ENCODE peak calls at places on chromosomes 7 and 10, in six cellular contexts. N, X, V, F, O and Y are unnamed samples.

GRCh38 chr7:150446288-150446938 is 4.0 kb upstream of the GIMAP8 start:
- DNase-seq in N (no peak), X (no peak), V (no peak), F (peak; percentile 8), O (no peak), Y (no peak)

GRCh38 chr7:16668049-16668858 is 22.3 kb downstream of the BZW2 start:
- DNase-seq in N (peak; percentile 84), X (no peak), V (peak; percentile 91), F (peak; percentile 100), O (no peak), Y (no peak)

GRCh38 chr10:92005978-92006377 is 82.4 kb downstream of the BTAF1 start:
- DNase-seq in N (no peak), X (no peak), V (no peak), F (no peak), O (no peak), Y (no peak)

GRCh38 chr7:47518827-47519226 is 63.1 kb downstream of the TNS3 start:
- DNase-seq in N (peak; percentile 82), X (no peak), V (peak; percentile 67), F (peak; percentile 86), O (no peak), Y (no peak)

GRCh38 chr7:107995184-107996071 is 7.5 kb downstream of the LAMB1 start:
- DNase-seq in N (no peak), X (peak; percentile 57), V (peak; percentile 56), F (peak; percentile 91), O (peak; percentile 71), Y (no peak)

GRCh38 chr7:332646-333398 is 42.9 kb downstream of the FOXL3 start:
- DNase-seq in N (peak; percentile 77), X (peak; percentile 88), V (peak; percentile 92), F (no peak), O (peak; percentile 72), Y (peak; percentile 50)

GRCh38 chr10:3090914-3091313 is 23.6 kb downstream of the PFKP start:
- DNase-seq in N (peak; percentile 84), X (peak; percentile 83), V (peak; percentile 66), F (peak; percentile 75), O (no peak), Y (peak; percentile 9)

GRCh38 chr10:96587255-96588059 is 645 bp upstream of the TM9SF3 start:
- DNase-seq in N (peak; percentile 83), X (no peak), V (no peak), F (peak; percentile 81), O (no peak), Y (no peak)

GRCh38 chr10:89440262-89440661 is 25.9 kb downstream of the IFIT5 start:
- DNase-seq in N (peak; percentile 13), X (no peak), V (no peak), F (no peak), O (no peak), Y (no peak)

GRCh38 chr10:89438525-89438924 is 24.2 kb downstream of the IFIT5 start:
- DNase-seq in N (no peak), X (no peak), V (no peak), F (no peak), O (no peak), Y (no peak)

GRCh38 chr10:89442347-89442746 is 28.0 kb downstream of the IFIT5 start:
- DNase-seq in N (no peak), X (no peak), V (no peak), F (no peak), O (no peak), Y (no peak)
- H3K27ac ChIP-seq in N (no peak overlapping the region), X (no peak overlapping the region), V (no peak overlapping the region), F (no peak overlapping the region), O (no peak overlapping the region), Y (no peak overlapping the region)

GRCh38 chr7:130912086-130912909 is 178.3 kb upstream of the KLF14 start:
- DNase-seq in N (no peak), X (no peak), V (no peak), F (peak; percentile 89), O (no peak), Y (no peak)

GRCh38 chr7:130914589-130915294 is 180.7 kb upstream of the KLF14 start:
- DNase-seq in N (no peak), X (no peak), V (no peak), F (no peak), O (no peak), Y (no peak)

GRCh38 chr7:130910949-130911944 is 177.2 kb upstream of the KLF14 start:
- DNase-seq in N (no peak), X (no peak), V (no peak), F (peak; percentile 73), O (no peak), Y (no peak)

GRCh38 chr7:130913721-130914588 is 179.9 kb upstream of the KLF14 start:
- DNase-seq in N (no peak), X (no peak), V (no peak), F (no peak), O (no peak), Y (no peak)

DNA sequence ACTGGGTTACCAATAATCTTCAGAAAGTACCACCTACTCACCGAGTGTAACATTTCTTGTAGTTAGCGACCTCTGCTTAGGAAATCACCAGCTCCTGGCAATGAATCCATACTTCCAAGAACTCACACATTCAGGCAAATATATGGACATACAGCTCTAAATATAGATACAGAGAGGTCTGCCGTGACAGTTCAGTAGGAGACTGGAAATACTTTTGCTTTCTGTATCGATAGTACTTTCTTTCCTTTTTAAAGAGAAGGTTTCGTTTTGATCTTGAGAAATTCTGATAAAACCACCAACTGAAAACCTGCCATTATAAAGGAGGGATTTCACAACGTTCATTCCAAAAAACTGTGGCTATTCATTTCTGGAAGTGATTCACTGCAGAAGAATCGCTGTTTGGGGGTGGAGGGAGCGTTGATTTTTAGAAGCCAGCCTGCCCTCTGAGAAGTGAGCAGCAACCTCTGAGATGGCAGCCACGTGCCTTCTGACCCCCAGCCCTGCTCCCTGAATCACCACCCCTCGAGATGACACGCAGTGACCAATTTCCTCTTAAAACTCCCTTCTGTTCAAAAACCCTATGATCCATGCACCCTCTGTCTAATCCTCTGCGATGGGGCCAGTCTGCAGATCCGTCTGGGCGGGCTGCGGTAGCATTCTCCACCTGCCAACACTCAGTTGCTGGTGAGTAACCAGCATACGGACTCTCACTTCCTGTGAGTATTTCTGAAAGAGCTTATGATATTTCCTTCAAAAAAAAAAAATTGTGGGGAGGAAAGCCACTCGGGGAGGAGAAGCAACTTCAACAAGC is 179.1 kb upstream of the KLF14 start:
- DNase-seq in N (peak; percentile 81), X (no peak), V (peak; percentile 68), F (peak; percentile 98), O (no peak), Y (no peak)
- H3K27ac ChIP-seq in N (peak overlapping the region; percentile 73), X (no peak overlapping the region), V (peak overlapping the region; percentile 82), F (peak overlapping the region; percentile 99), O (no peak overlapping the region), Y (peak overlapping the region; percentile 74)

DNA sequence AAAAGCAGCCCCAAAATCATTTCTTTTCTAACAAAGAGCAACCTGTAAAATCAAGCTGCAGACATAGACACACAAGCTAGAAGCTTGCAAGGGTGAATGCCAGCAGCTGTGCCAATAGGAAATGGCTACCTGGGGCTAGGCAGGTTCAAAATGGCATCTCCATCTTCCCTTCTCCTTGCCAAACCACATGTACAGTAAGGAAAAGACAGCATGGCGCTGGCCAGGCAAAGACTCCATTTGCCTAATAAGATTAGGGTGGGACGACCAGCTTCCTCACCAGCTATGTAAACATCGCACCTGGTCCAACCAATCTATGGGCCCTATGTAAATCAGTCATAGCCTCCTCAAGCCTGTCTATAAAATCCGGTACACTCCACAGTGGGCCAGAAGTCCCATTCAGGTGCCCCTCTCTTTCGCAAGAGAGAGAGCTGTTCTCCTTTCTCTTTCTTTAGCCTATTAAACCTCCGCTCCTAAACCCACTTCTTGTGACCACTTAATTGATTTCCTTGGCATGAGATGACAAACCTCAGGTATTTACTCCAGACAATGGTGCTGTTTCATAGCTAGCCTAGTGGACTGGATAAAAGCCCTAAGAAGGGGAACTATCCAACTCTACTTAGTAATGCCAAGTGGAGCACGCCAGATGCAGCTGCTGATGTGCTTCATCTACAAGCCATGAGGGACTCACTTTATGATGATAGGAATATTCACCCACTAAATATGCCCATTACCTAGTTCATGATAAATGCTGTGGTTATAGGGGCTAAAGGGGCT is 44.1 kb downstream of the HTR7 start:
- DNase-seq in N (no peak), X (no peak), V (no peak), F (peak; percentile 83), O (no peak), Y (no peak)
- H3K27ac ChIP-seq in N (no peak overlapping the region), X (no peak overlapping the region), V (no peak overlapping the region), F (no peak overlapping the region), O (no peak overlapping the region), Y (no peak overlapping the region)

GRCh38 chr10:116730464-116731260 is 11.7 kb downstream of the HSPA12A start:
- DNase-seq in N (no peak), X (no peak), V (no peak), F (no peak), O (no peak), Y (no peak)
- H3K27ac ChIP-seq in N (no peak overlapping the region), X (no peak overlapping the region), V (no peak overlapping the region), F (no peak overlapping the region), O (no peak overlapping the region), Y (no peak overlapping the region)

GRCh38 chr7:157309990-157310668 is 26.7 kb upstream of the DNAJB6 start:
- DNase-seq in N (no peak), X (no peak), V (no peak), F (peak; percentile 96), O (no peak), Y (no peak)

GRCh38 chr7:157307534-157307838 is 29.3 kb upstream of the DNAJB6 start:
- DNase-seq in N (no peak), X (no peak), V (no peak), F (no peak), O (no peak), Y (no peak)

GRCh38 chr7:157313645-157314044 is 23.2 kb upstream of the DNAJB6 start:
- DNase-seq in N (no peak), X (no peak), V (no peak), F (no peak), O (no peak), Y (no peak)

GRCh38 chr7:157312941-157313340 is 23.9 kb upstream of the DNAJB6 start:
- DNase-seq in N (no peak), X (no peak), V (no peak), F (no peak), O (no peak), Y (no peak)

GRCh38 chr7:157310676-157311185 is 26.1 kb upstream of the DNAJB6 start:
- DNase-seq in N (no peak), X (no peak), V (no peak), F (no peak), O (no peak), Y (no peak)
- H3K27ac ChIP-seq in N (no peak overlapping the region), X (no peak overlapping the region), V (no peak overlapping the region), F (peak overlapping the region; percentile 97), O (no peak overlapping the region), Y (peak overlapping the region; percentile 16)

GRCh38 chr7:96501318-96501717 is 179.4 kb upstream of the SLC25A13 start:
- DNase-seq in N (no peak), X (no peak), V (no peak), F (no peak), O (no peak), Y (no peak)
- H3K27ac ChIP-seq in N (no peak overlapping the region), X (no peak overlapping the region), V (no peak overlapping the region), F (no peak overlapping the region), O (no peak overlapping the region), Y (no peak overlapping the region)

GRCh38 chr7:159195926-159196325 is 51.3 kb upstream of the VIPR2 start:
- DNase-seq in N (no peak), X (no peak), V (no peak), F (no peak), O (no peak), Y (no peak)
- H3K27ac ChIP-seq in N (no peak overlapping the region), X (no peak overlapping the region), V (peak overlapping the region; percentile 9), F (no peak overlapping the region), O (no peak overlapping the region), Y (no peak overlapping the region)